ENCODE peak calls at places on chromosomes 6 and 20, in seven cellular contexts. I, M, T, O, E, K and V are unnamed samples.
A peak's percentile ranks its signal among the peaks of the same experiment; 100 is the strongest.

GRCh38 chr6:37502703-37503485 is 3.2 kb upstream of the CCDC167 start:
- DNase-seq in I (no peak), M (no peak), T (no peak), O (no peak), E (no peak), K (no peak), V (no peak)

GRCh38 chr6:129251669-129252376 is 368.9 kb downstream of the LAMA2 start:
- DNase-seq in I (peak; percentile 67), M (no peak), T (peak; percentile 58), O (peak; percentile 69), E (peak; percentile 25), K (peak; percentile 68), V (peak; percentile 65)

GRCh38 chr20:47013606-47014005 is 119.0 kb downstream of the EYA2 start:
- DNase-seq in I (no peak), M (no peak), T (no peak), O (no peak), E (no peak), K (no peak), V (no peak)

GRCh38 chr6:151391021-151391470 is 313 bp downstream of the ZBTB2 start:
- DNase-seq in I (no peak), M (peak; percentile 35), T (peak; percentile 65), O (peak; percentile 79), E (peak; percentile 72), K (peak; percentile 32), V (peak; percentile 78)

GRCh38 chr20:61037498-61037897 is 214.6 kb upstream of the CDH4 start:
- DNase-seq in I (no peak), M (no peak), T (no peak), O (no peak), E (no peak), K (no peak), V (no peak)

GRCh38 chr20:18676366-18676765 is 88.5 kb downstream of the DTD1 start:
- DNase-seq in I (no peak), M (no peak), T (no peak), O (no peak), E (no peak), K (no peak), V (no peak)

GRCh38 chr6:142855877-142856606 is 88.9 kb downstream of the HIVEP2 start:
- DNase-seq in I (no peak), M (no peak), T (no peak), O (no peak), E (no peak), K (no peak), V (no peak)

GRCh38 chr6:52407467-52407866 is 12.7 kb upstream of the EFHC1 start:
- DNase-seq in I (no peak), M (no peak), T (no peak), O (peak; percentile 51), E (no peak), K (peak; percentile 68), V (no peak)

GRCh38 chr6:15595461-15596173 is 67.2 kb downstream of the DTNBP1 start:
- DNase-seq in I (no peak), M (no peak), T (no peak), O (peak; percentile 47), E (no peak), K (no peak), V (no peak)

GRCh38 chr6:155647354-155647753 is 191.7 kb upstream of the NOX3 start:
- DNase-seq in I (no peak), M (no peak), T (no peak), O (no peak), E (no peak), K (no peak), V (no peak)

GRCh38 chr6:88679841-88680240 is 283.6 kb downstream of the RNGTT start:
- DNase-seq in I (no peak), M (no peak), T (no peak), O (no peak), E (no peak), K (no peak), V (no peak)

GRCh38 chr6:169752074-169752623 is 727 bp downstream of the ERMARD start:
- DNase-seq in I (no peak), M (no peak), T (no peak), O (peak; percentile 11), E (no peak), K (no peak), V (no peak)

GRCh38 chr20:59955131-59955796 is 3.0 kb upstream of the CDH26 start:
- DNase-seq in I (no peak), M (no peak), T (no peak), O (no peak), E (peak; percentile 33), K (peak; percentile 20), V (no peak)
- TF ChIP-seq CTCF in I (no peak), M (no peak), T (no peak), O (no peak), E (peak; percentile 22), K (peak; percentile 57), V (peak; percentile 56)

GRCh38 chr6:7899889-7900213 is 10.7 kb downstream of the TXNDC5 start:
- DNase-seq in I (no peak), M (no peak), T (no peak), O (no peak), E (no peak), K (no peak), V (no peak)

GRCh38 chr6:7901056-7901455 is 9.5 kb downstream of the TXNDC5 start:
- DNase-seq in I (no peak), M (no peak), T (no peak), O (no peak), E (no peak), K (no peak), V (no peak)

GRCh38 chr6:7900621-7901020 is 10.0 kb downstream of the TXNDC5 start:
- DNase-seq in I (no peak), M (no peak), T (no peak), O (no peak), E (no peak), K (no peak), V (no peak)

GRCh38 chr6:7897461-7898192 is 13.0 kb downstream of the TXNDC5 start:
- DNase-seq in I (no peak), M (no peak), T (no peak), O (no peak), E (peak; percentile 64), K (no peak), V (no peak)

GRCh38 chr6:7899046-7899888 is 11.3 kb downstream of the TXNDC5 start:
- DNase-seq in I (no peak), M (no peak), T (peak; percentile 15), O (no peak), E (peak; percentile 51), K (no peak), V (no peak)
- TF ChIP-seq CTCF in I (no peak), M (no peak), T (no peak), O (no peak), E (no peak), K (no peak), V (no peak)

DNA sequence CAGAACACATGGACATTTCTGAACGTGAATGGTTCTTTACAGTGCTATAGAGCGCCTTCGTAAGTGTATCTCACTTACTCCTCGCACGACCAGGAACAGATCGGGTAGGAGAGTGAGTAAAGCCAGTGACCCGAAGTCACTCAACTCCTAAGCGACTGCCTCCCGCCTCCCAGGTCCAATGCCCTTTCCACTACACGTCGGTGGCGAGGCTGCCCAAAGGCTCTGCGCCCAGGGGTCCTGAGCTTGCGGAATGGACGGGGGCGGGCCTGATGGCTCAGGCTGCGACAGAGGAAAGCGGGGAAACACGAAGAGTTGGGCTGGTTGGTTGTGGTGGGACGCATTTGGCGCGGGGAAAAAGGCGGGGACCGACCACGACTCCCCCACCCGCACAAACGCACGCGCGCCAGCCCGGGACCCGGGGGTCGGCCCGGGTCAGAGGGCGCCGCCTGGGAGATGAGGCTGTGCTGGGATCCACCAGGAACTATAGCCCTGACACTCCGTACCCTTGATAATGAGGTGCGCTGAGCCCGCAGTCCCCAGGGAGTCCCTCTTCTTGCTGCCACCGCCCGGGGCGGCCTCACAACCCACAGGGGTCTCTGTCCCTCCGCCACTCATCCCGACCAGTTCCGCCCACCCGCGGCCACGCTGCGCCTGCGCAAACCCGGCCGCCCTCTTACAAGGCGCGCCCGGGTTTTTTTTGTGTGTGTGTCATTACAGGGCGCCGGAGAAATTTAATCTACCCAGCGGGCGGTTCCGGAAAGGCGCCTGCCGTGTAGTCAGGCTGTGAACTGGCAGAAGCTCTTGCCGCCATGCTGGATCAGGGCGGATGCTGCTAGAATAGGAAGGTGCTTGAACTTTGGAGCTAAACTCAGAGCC is at the start of gene BLOC1S5:
- DNase-seq in I (peak; percentile 88), M (peak; percentile 87), T (peak; percentile 94), O (peak; percentile 99), E (peak; percentile 90), K (peak; percentile 93), V (peak; percentile 98)
- TF ChIP-seq CTCF in I (peak; percentile 7), M (no peak), T (no peak), O (no peak), E (peak; percentile 6), K (peak; percentile 40), V (no peak)

DNA sequence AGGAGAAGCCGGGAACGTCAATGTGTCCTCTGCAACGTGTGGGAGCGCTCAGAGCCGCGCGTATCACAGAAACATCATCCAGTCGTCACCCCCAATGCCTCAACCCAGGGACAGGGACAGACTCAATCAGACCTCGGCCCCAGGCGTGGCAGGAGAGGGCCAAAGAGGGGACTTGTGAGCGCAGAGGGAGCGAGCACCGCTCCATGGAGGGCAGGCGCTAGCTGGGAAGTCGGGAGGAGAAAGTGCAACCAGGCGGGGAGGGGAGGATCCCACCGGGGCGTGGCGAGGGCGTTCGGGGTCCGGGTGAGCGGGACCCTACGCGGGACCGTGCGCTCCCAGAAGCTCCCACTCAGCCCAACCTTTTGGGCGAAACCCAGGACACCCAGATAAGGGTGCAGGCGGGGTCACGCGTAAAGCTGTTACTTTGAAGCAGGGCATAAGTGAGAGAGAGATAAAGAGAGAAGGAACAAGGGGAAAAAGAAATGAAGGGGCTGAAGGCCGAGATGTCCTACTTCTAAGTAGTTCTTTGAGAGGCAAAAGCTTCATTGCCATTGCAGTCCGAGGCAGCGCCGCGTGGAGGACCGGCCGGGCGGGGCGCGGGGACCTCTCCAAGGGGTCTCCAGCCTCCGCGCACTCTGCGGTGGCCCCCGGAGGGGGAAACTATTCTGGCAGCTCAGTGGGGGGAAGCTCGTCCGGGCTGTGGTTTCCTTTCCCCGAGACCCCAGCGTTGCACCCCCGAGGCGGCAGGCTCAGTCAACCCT is 862 bp upstream of the SOBP start:
- DNase-seq in I (no peak), M (no peak), T (peak; percentile 78), O (peak; percentile 67), E (peak; percentile 39), K (no peak), V (peak; percentile 53)
- TF ChIP-seq CTCF in I (no peak), M (no peak), T (no peak), O (no peak), E (no peak), K (no peak), V (no peak)

DNA sequence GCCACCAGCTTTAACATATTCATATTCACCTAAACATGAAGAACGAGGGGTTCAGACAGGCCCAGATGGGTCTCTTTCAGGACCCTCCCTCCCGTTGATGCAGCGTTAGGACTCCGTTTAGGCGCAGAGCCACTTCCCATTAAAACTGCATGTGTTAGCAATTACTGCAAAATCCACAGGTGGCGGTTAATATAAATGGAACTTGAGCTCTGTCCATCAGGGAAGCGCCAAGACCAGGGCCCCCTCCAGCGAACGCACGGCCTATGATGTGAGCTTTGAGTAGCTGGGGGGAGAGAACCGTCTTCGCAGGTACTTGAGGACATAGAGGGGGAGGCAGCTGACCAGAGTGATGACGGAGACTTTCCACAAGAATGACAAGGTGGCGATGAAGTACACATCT is 58.4 kb upstream of the NFATC2 start:
- DNase-seq in I (no peak), M (no peak), T (no peak), O (no peak), E (no peak), K (no peak), V (no peak)
- TF ChIP-seq CTCF in I (no peak), M (no peak), T (no peak), O (no peak), E (no peak), K (no peak), V (no peak)